ENCODE peak calls at places on chromosomes 1 and 21, in five cellular contexts. B, A, G, W and N are unnamed samples.

GRCh38 chr1:10968411-10968826 is 44.0 kb upstream of the TARDBP start:
- DNase-seq in B (no peak), A (peak), G (no peak), W (no peak), N (no peak)

GRCh38 chr1:32871364-32872188 is 864 bp upstream of the FNDC5 start:
- DNase-seq in B (no peak), A (no peak), G (no peak), W (no peak), N (no peak)

GRCh38 chr1:1407957-1408318 is 845 bp upstream of the MRPL20 start:
- DNase-seq in B (no peak), A (no peak), G (no peak), W (no peak), N (no peak)

GRCh38 chr1:224493269-224493668 is 58.7 kb upstream of the WDR26 start:
- DNase-seq in B (no peak), A (no peak), G (no peak), W (no peak), N (no peak)

GRCh38 chr1:207998691-207999090 is 87.8 kb upstream of the CD34 start:
- DNase-seq in B (no peak), A (no peak), G (no peak), W (no peak), N (no peak)

GRCh38 chr1:92958203-92958970 is 2.9 kb downstream of the DIPK1A start:
- DNase-seq in B (no peak), A (no peak), G (no peak), W (no peak), N (no peak)

GRCh38 chr1:24003331-24003972 is 23.3 kb upstream of the SRSF10 start:
- DNase-seq in B (peak), A (peak), G (no peak), W (no peak), N (no peak)

GRCh38 chr1:236064674-236065508 is at the start of gene NID1:
- DNase-seq in B (peak), A (peak), G (no peak), W (peak), N (no peak)

GRCh38 chr1:85585845-85586244 is 5.3 kb downstream of the CCN1 start:
- DNase-seq in B (peak), A (no peak), G (no peak), W (no peak), N (no peak)

GRCh38 chr1:217910205-217910604 is 279.1 kb downstream of the SPATA17 start:
- DNase-seq in B (no peak), A (no peak), G (no peak), W (no peak), N (no peak)

GRCh38 chr1:78254517-78254916 is 208.8 kb downstream of the GIPC2 start:
- DNase-seq in B (peak), A (no peak), G (peak), W (no peak), N (no peak)

GRCh38 chr1:22886211-22886610 is 86.5 kb downstream of the LACTBL1 start:
- DNase-seq in B (peak), A (no peak), G (peak), W (no peak), N (no peak)

GRCh38 chr1:208137144-208137682 is 107.0 kb downstream of the PLXNA2 start:
- DNase-seq in B (peak), A (no peak), G (no peak), W (no peak), N (no peak)

GRCh38 chr1:93908394-93909145 is 660 bp downstream of the GCLM start:
- DNase-seq in B (no peak), A (peak), G (no peak), W (peak), N (no peak)

GRCh38 chr1:51215169-51215568 is 20.9 kb upstream of the RNF11 start:
- DNase-seq in B (peak), A (no peak), G (no peak), W (no peak), N (no peak)

GRCh38 chr1:15609631-15610030 is 7.6 kb upstream of the DDI2 start:
- DNase-seq in B (peak), A (no peak), G (no peak), W (no peak), N (no peak)

GRCh38 chr1:11731719-11732283 is 4.1 kb upstream of the AGTRAP start:
- DNase-seq in B (peak), A (no peak), G (no peak), W (no peak), N (no peak)

GRCh38 chr1:34924759-34925555 is 4.5 kb downstream of the DLGAP3 start:
- DNase-seq in B (peak), A (no peak), G (no peak), W (peak), N (peak)

GRCh38 chr21:28410264-28410663 is 582.4 kb downstream of the LTN1 start:
- DNase-seq in B (no peak), A (no peak), G (no peak), W (no peak), N (no peak)

GRCh38 chr1:162596514-162597170 is 35.1 kb downstream of the UAP1 start:
- DNase-seq in B (no peak), A (no peak), G (no peak), W (no peak), N (no peak)

GRCh38 chr1:25729045-25729444 is 70.9 kb upstream of the SELENON start:
- DNase-seq in B (no peak), A (no peak), G (no peak), W (no peak), N (no peak)

GRCh38 chr21:43812139-43812821 is 22.9 kb downstream of the RRP1 start:
- DNase-seq in B (peak), A (no peak), G (no peak), W (peak), N (no peak)

GRCh38 chr1:212699104-212699838 is 369 bp downstream of the BATF3 start:
- DNase-seq in B (peak), A (peak), G (no peak), W (peak), N (no peak)

GRCh38 chr1:240691521-240692338 is 79.8 kb upstream of the GREM2 start:
- DNase-seq in B (peak), A (no peak), G (no peak), W (peak), N (no peak)

GRCh38 chr1:201653238-201653637 is 114.3 kb downstream of the NAV1 start:
- DNase-seq in B (no peak), A (no peak), G (no peak), W (no peak), N (no peak)

GRCh38 chr1:91700332-91700731 is 185.6 kb downstream of the TGFBR3 start:
- DNase-seq in B (peak), A (no peak), G (no peak), W (no peak), N (no peak)
- H3K4me3 ChIP-seq in B (no peak), A (no peak), G (no peak), W (no peak), N (no peak)

GRCh38 chr1:100364731-100365130 is 12.4 kb downstream of the CDC14A start:
- DNase-seq in B (no peak), A (no peak), G (no peak), W (no peak), N (no peak)
- TF ChIP-seq CTCF in B (no peak), A (no peak), G (no peak), W (no peak), N (no peak)

DNA sequence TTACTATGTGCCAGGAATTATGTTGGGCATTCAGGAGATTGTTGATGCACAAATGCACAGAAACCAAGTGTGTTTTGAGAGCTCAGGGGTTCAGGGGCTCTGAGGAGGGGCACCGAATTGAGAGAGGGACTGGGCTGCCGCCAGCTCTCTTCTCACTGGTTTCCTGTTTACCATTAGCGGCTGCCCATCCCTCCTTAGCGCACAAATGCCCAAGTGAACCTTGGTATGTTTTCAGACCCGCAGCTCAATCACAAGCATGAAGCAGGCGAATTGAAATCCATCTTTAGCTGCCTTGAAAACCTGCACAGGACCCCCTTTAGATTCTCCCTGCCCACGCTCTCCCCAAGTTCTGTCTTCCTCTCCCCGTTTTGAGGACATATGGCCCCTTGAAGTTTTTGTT is 61.2 kb upstream of the ACOT11 start:
- DNase-seq in B (no peak), A (no peak), G (no peak), W (no peak), N (no peak)
- H3K4me3 ChIP-seq in B (no peak), A (no peak), G (no peak), W (no peak), N (no peak)

GRCh38 chr1:209250970-209251636 is 332.4 kb upstream of the CAMK1G start:
- DNase-seq in B (no peak), A (no peak), G (no peak), W (no peak), N (no peak)
- TF ChIP-seq CTCF in B (no peak), A (no peak), G (no peak), W (no peak), N (no peak)

GRCh38 chr1:203028784-203029553 is 2.7 kb downstream of the PPFIA4 start:
- DNase-seq in B (no peak), A (no peak), G (no peak), W (peak), N (no peak)

GRCh38 chr1:203026666-203027663 is 674 bp downstream of the PPFIA4 start:
- DNase-seq in B (no peak), A (no peak), G (no peak), W (no peak), N (no peak)

GRCh38 chr1:203031467-203031866 is 5.2 kb downstream of the PPFIA4 start:
- DNase-seq in B (no peak), A (no peak), G (no peak), W (no peak), N (no peak)

GRCh38 chr1:203025721-203026665 is at the start of gene PPFIA4:
- DNase-seq in B (peak), A (peak), G (no peak), W (peak), N (no peak)

GRCh38 chr1:203028067-203028783 is 1.9 kb downstream of the PPFIA4 start:
- DNase-seq in B (no peak), A (no peak), G (no peak), W (no peak), N (no peak)
- H3K4me3 ChIP-seq in B (no peak), A (no peak), G (no peak), W (no peak), N (no peak)

DNA sequence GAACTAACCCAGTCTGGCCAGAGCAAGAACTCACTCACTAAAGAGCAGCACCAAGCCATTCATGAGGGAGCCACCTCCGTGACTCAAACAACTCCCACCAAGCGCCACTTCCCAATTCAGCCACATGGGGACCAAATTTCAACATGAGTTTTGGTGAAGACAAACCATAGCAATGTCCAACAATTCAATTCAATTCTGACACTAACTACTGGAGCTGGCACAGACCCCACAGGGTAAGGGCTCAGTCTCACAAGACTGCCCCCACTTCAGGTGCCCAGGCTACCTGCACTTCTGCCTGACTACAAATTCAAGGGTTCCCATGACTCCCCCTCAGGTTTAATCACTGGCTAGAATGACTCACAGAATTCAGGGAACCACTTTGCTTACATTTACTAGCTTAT is 48.8 kb upstream of the RAP1A start:
- DNase-seq in B (no peak), A (no peak), G (no peak), W (peak), N (no peak)
- TF ChIP-seq CTCF in B (peak), A (peak), G (peak), W (peak), N (peak)

GRCh38 chr1:31423418-31423947 is 10.5 kb downstream of the SERINC2 start:
- DNase-seq in B (no peak), A (peak), G (no peak), W (no peak), N (no peak)
- H3K4me3 ChIP-seq in B (no peak), A (peak), G (no peak), W (no peak), N (no peak)

GRCh38 chr1:6208723-6209660 is 3.1 kb downstream of the RNF207 start:
- DNase-seq in B (peak), A (peak), G (no peak), W (peak), N (no peak)

GRCh38 chr1:6207921-6208320 is 2.0 kb downstream of the RNF207 start:
- DNase-seq in B (no peak), A (no peak), G (no peak), W (no peak), N (no peak)

GRCh38 chr1:6210606-6211355 is 4.9 kb downstream of the RNF207 start:
- DNase-seq in B (no peak), A (no peak), G (no peak), W (no peak), N (no peak)

GRCh38 chr1:6211731-6212130 is 5.8 kb downstream of the RNF207 start:
- DNase-seq in B (no peak), A (no peak), G (no peak), W (no peak), N (no peak)

DNA sequence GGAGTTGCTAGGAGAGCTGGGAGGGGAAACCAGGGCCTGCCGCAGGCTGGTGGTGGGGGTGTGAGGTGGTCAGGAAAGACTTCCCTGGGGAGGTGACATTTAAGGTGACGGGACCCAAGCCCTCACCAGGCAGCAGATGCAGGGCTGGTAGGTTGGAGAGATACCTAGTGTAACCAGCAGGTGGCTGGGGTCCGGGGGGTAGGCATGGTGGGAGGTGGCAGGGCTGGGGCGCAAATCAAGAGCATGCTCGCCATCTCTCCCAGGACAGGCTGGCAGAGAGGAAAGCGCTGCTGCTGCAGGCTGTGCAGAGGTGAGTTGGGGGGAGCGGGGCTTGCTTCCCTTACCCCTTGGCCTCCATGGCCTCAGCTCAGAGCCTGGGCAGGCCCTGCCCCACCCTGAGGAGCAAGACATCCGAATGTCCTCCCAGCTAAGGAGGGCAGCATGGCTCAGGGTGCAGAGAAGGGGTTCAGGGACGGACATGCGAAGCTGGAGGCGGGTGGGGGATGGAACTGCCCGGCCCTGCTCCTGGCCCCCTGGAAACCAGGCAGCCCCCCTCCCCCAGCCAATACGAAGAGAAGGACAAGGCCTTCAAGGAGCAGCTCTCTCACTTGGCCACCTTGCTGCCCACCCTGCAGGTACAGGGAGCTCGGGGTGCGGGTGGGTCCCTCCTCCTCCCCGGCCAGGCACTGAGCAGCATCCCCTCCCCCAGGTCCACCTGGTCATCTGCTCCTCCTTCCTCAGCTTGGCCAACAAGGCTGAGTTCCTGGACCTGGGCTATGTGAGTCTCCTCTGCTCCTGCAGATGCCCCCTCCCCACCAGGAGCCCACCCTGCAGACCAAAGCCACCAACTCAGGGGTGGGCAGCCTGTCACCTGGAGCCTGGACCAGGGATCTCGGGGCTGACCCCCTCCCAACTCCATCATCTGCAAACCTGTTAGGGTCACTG is 4.0 kb downstream of the RNF207 start:
- DNase-seq in B (no peak), A (no peak), G (no peak), W (no peak), N (no peak)
- TF ChIP-seq CTCF in B (peak), A (peak), G (peak), W (no peak), N (peak)

GRCh38 chr21:29701676-29702075 is 238.1 kb downstream of the GRIK1 start:
- DNase-seq in B (no peak), A (no peak), G (no peak), W (no peak), N (no peak)

GRCh38 chr21:29696947-29697346 is 242.8 kb downstream of the GRIK1 start:
- DNase-seq in B (no peak), A (no peak), G (no peak), W (no peak), N (no peak)

GRCh38 chr21:29691616-29692491 is 247.9 kb downstream of the GRIK1 start:
- DNase-seq in B (no peak), A (no peak), G (no peak), W (no peak), N (no peak)

DNA sequence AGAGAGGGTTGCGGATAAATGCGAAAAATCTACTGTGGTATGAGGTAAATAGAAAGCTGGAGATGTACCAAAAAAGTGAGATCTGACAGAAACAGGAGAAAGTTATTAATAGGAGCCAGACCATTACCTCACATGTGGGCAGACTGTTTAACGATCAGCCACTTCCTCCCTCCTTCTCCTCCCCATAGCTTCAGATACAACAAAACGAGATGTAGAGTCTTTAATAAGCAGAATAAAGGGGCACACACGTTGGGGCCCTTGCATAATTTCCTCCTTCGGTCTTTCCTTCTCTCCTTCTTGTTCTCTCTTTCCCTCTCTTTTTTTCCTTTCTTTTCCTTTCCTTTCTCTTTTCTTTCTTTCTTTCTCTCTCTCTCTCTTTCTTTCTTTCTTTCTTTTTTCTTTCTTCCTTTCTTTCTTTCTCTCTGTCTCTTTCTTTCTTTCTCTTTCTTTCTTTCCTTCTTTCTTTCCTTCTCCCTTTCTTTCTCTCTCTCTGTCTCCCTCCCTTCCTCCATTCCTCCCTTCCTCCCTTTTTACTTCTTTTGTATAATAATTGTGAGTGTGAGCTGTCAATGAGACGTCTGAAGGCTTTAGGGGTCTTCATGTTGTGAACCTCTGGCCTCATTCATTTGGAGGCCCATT is 242.1 kb downstream of the GRIK1 start:
- DNase-seq in B (no peak), A (peak), G (no peak), W (no peak), N (no peak)
- H3K4me3 ChIP-seq in B (no peak), A (no peak), G (no peak), W (no peak), N (no peak)

DNA sequence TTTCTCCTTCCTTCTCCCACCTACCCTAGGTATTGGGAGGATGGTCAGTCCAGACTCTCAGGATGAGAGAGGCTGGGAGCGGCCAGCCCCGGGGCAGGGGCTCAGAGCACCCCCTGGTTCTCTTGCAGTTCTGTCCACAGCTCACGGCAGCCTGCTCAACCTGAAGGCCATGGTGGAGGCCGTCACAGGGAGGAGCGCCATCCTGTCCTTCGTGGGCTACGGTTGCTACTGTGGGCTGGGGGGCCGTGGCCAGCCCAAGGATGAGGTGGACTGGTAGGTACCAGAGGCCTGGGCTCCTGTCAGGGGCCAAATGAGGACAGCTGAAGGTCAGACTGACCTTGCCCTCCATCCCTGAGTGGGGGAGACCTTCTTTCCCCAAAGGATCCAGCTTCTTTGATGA is 4.2 kb downstream of the PLA2G2F start:
- DNase-seq in B (no peak), A (no peak), G (no peak), W (no peak), N (no peak)
- TF ChIP-seq CTCF in B (no peak), A (no peak), G (no peak), W (no peak), N (no peak)